ENCODE peak calls at places on chromosomes 4 and X, in six cellular contexts. K is NCI-H2171 treated with DMSO at 0.1 percent for 48 hours; D is MG63; L is prostate gland; G is stimulated activated CD8-positive, alpha-beta memory T cell treated with anti-CD3 and anti-CD28 coated beads, Interleukin-7, amount 100 ng/mL, for 24 hours; R is HS-5. B is an unnamed sample.

GRCh38 chr4:155973639-155974475 is 20.2 kb upstream of the CTSO start:
- DNase-seq in K (no peak), D (no peak), L (no peak), G (no peak), R (no peak), B (no peak)

GRCh38 chrX:44961817-44962607 is 89.0 kb downstream of the KDM6A start:
- DNase-seq in K (no peak), D (no peak), L (no peak), G (no peak), R (no peak), B (no peak)

GRCh38 chr4:124903995-124904722 is 191.6 kb upstream of the ANKRD50 start:
- DNase-seq in K (peak), D (peak), L (peak), G (no peak), R (no peak), B (no peak)

GRCh38 chr4:164753873-164754488 is at the start of gene SMIM31:
- DNase-seq in K (no peak), D (no peak), L (peak), G (no peak), R (no peak), B (no peak)

GRCh38 chr4:147655639-147656038 is 28.3 kb downstream of the PRMT9 start:
- DNase-seq in K (no peak), D (no peak), L (no peak), G (no peak), R (no peak), B (no peak)

GRCh38 chr4:125313497-125313896 is 1.3 kb upstream of the FAT4 start:
- DNase-seq in K (peak), D (peak), L (peak), G (no peak), R (peak), B (peak)

GRCh38 chr4:87192155-87192919 is 28.1 kb downstream of the KLHL8 start:
- DNase-seq in K (no peak), D (no peak), L (no peak), G (no peak), R (no peak), B (no peak)

GRCh38 chr4:53646792-53647191 is 55.5 kb upstream of the LNX1 start:
- DNase-seq in K (no peak), D (no peak), L (no peak), G (no peak), R (no peak), B (no peak)

GRCh38 chr4:36079666-36080065 is 164.6 kb downstream of the ARAP2 start:
- DNase-seq in K (no peak), D (no peak), L (no peak), G (no peak), R (no peak), B (no peak)

GRCh38 chrX:129980043-129980442 is 2.4 kb upstream of the BCORL1 start:
- DNase-seq in K (no peak), D (no peak), L (no peak), G (no peak), R (no peak), B (no peak)